ENCODE peak calls at places on chromosomes 5 and 9, in nine cellular contexts. One of them, this sample, is unnamed.

GRCh38 chr9:120989065-120989464 is 61.0 kb downstream of the C5 start:
- DNase-seq in ascending aorta: no peak
- DNase-seq in AG09319: no peak
- DNase-seq in thoracic aorta: no peak
- DNase-seq in kidney: no peak
- DNase-seq in GM13977: no peak
- DNase-seq in GM20000: no peak
- DNase-seq in GM10248: no peak
- DNase-seq in endothelial cell of umbilical vein: peak
- DNase-seq in this sample: no peak

GRCh38 chr5:140734354-140734753 is 34.1 kb downstream of the ZMAT2 start:
- DNase-seq in GM20000: no peak
- DNase-seq in endothelial cell of umbilical vein: no peak
- DNase-seq in AG09319: no peak
- DNase-seq in ascending aorta: no peak
- DNase-seq in GM13977: no peak
- DNase-seq in GM10248: no peak
- DNase-seq in kidney: no peak
- DNase-seq in thoracic aorta: no peak
- DNase-seq in this sample: no peak

GRCh38 chr5:140298183-140298601 is 4.7 kb downstream of the PFDN1 start:
- DNase-seq in AG09319: no peak
- DNase-seq in GM13977: no peak
- DNase-seq in kidney: no peak
- DNase-seq in GM20000: no peak
- DNase-seq in GM10248: no peak
- DNase-seq in ascending aorta: no peak
- DNase-seq in endothelial cell of umbilical vein: peak
- DNase-seq in thoracic aorta: no peak
- DNase-seq in this sample: no peak

GRCh38 chr5:179217356-179217755 is 127.9 kb downstream of the ADAMTS2 start:
- DNase-seq in GM13977: no peak
- DNase-seq in thoracic aorta: no peak
- DNase-seq in GM10248: no peak
- DNase-seq in kidney: no peak
- DNase-seq in AG09319: no peak
- DNase-seq in GM20000: no peak
- DNase-seq in ascending aorta: no peak
- DNase-seq in endothelial cell of umbilical vein: no peak
- DNase-seq in this sample: no peak

GRCh38 chr9:98974994-98975712 is 31.4 kb downstream of the COL15A1 start:
- DNase-seq in AG09319: no peak
- DNase-seq in ascending aorta: no peak
- DNase-seq in GM13977: peak
- DNase-seq in GM10248: peak
- DNase-seq in thoracic aorta: no peak
- DNase-seq in kidney: peak
- DNase-seq in endothelial cell of umbilical vein: peak
- DNase-seq in GM20000: peak
- DNase-seq in this sample: peak

GRCh38 chr9:88775037-88775471 is 216.2 kb upstream of the S1PR3 start:
- DNase-seq in GM13977: no peak
- DNase-seq in endothelial cell of umbilical vein: peak
- DNase-seq in thoracic aorta: no peak
- DNase-seq in GM10248: no peak
- DNase-seq in GM20000: no peak
- DNase-seq in AG09319: peak
- DNase-seq in kidney: no peak
- DNase-seq in ascending aorta: no peak
- DNase-seq in this sample: no peak

GRCh38 chr5:61198606-61199005 is 36.3 kb upstream of the SMIM15 start:
- DNase-seq in kidney: no peak
- DNase-seq in AG09319: no peak
- DNase-seq in ascending aorta: no peak
- DNase-seq in GM20000: no peak
- DNase-seq in GM10248: no peak
- DNase-seq in GM13977: no peak
- DNase-seq in endothelial cell of umbilical vein: no peak
- DNase-seq in thoracic aorta: no peak
- DNase-seq in this sample: no peak

GRCh38 chr5:36870399-36871040 is 6.0 kb upstream of the NIPBL start:
- DNase-seq in GM20000: peak
- DNase-seq in AG09319: no peak
- DNase-seq in GM13977: peak
- DNase-seq in thoracic aorta: no peak
- DNase-seq in GM10248: peak
- DNase-seq in kidney: no peak
- DNase-seq in ascending aorta: no peak
- DNase-seq in endothelial cell of umbilical vein: peak
- DNase-seq in this sample: no peak

GRCh38 chr5:148179234-148179824 is 11.0 kb downstream of the SPINK14 start:
- DNase-seq in ascending aorta: no peak
- DNase-seq in endothelial cell of umbilical vein: peak
- DNase-seq in AG09319: peak
- DNase-seq in GM13977: no peak
- DNase-seq in thoracic aorta: no peak
- DNase-seq in GM10248: peak
- DNase-seq in kidney: no peak
- DNase-seq in GM20000: peak
- DNase-seq in this sample: no peak

GRCh38 chr5:134506054-134507039 is 19.1 kb upstream of the JADE2 start:
- DNase-seq in GM13977: no peak
- DNase-seq in ascending aorta: no peak
- DNase-seq in GM20000: no peak
- DNase-seq in thoracic aorta: no peak
- DNase-seq in kidney: peak
- DNase-seq in endothelial cell of umbilical vein: no peak
- DNase-seq in AG09319: no peak
- DNase-seq in GM10248: no peak
- DNase-seq in this sample: no peak

GRCh38 chr9:87116492-87116891 is 169.2 kb upstream of the GAS1 start:
- DNase-seq in kidney: no peak
- DNase-seq in GM13977: no peak
- DNase-seq in AG09319: no peak
- DNase-seq in GM20000: no peak
- DNase-seq in endothelial cell of umbilical vein: no peak
- DNase-seq in thoracic aorta: no peak
- DNase-seq in GM10248: no peak
- DNase-seq in ascending aorta: no peak
- DNase-seq in this sample: no peak

GRCh38 chr5:170491479-170491878 is 12.3 kb upstream of the KCNIP1 start:
- DNase-seq in GM13977: no peak
- DNase-seq in GM20000: no peak
- DNase-seq in endothelial cell of umbilical vein: peak
- DNase-seq in thoracic aorta: no peak
- DNase-seq in AG09319: peak
- DNase-seq in GM10248: no peak
- DNase-seq in kidney: no peak
- DNase-seq in ascending aorta: no peak
- DNase-seq in this sample: no peak

GRCh38 chr5:113047234-113047633 is 70.6 kb downstream of the DCP2 start:
- DNase-seq in GM13977: no peak
- DNase-seq in GM20000: no peak
- DNase-seq in endothelial cell of umbilical vein: no peak
- DNase-seq in GM10248: no peak
- DNase-seq in thoracic aorta: no peak
- DNase-seq in kidney: no peak
- DNase-seq in ascending aorta: no peak
- DNase-seq in AG09319: no peak
- DNase-seq in this sample: no peak

GRCh38 chr5:113052041-113052795 is 75.6 kb downstream of the DCP2 start:
- DNase-seq in endothelial cell of umbilical vein: peak
- DNase-seq in GM13977: no peak
- DNase-seq in thoracic aorta: no peak
- DNase-seq in GM20000: no peak
- DNase-seq in kidney: no peak
- DNase-seq in AG09319: no peak
- DNase-seq in ascending aorta: no peak
- DNase-seq in GM10248: no peak
- DNase-seq in this sample: no peak

GRCh38 chr5:113047733-113048652 is 71.4 kb downstream of the DCP2 start:
- DNase-seq in ascending aorta: no peak
- DNase-seq in endothelial cell of umbilical vein: peak
- DNase-seq in GM13977: peak
- DNase-seq in GM10248: peak
- DNase-seq in GM20000: peak
- DNase-seq in kidney: no peak
- DNase-seq in AG09319: no peak
- DNase-seq in thoracic aorta: no peak
- DNase-seq in this sample: no peak

GRCh38 chr5:113050606-113051391 is 74.2 kb downstream of the DCP2 start:
- DNase-seq in kidney: peak
- DNase-seq in ascending aorta: no peak
- DNase-seq in GM20000: no peak
- DNase-seq in thoracic aorta: no peak
- DNase-seq in GM13977: no peak
- DNase-seq in endothelial cell of umbilical vein: peak
- DNase-seq in AG09319: no peak
- DNase-seq in GM10248: no peak
- DNase-seq in this sample: no peak

GRCh38 chr5:113048931-113049330 is 72.3 kb downstream of the DCP2 start:
- DNase-seq in GM20000: no peak
- DNase-seq in GM10248: no peak
- DNase-seq in thoracic aorta: no peak
- DNase-seq in kidney: no peak
- DNase-seq in AG09319: no peak
- DNase-seq in GM13977: no peak
- DNase-seq in ascending aorta: no peak
- DNase-seq in endothelial cell of umbilical vein: no peak
- DNase-seq in this sample: no peak
- TF ChIP-seq CTCF in GM20000: no peak
- TF ChIP-seq CTCF in GM10248: no peak
- TF ChIP-seq CTCF in thoracic aorta: no peak
- TF ChIP-seq CTCF in kidney: no peak
- TF ChIP-seq CTCF in AG09319: no peak
- TF ChIP-seq CTCF in GM13977: no peak
- TF ChIP-seq CTCF in ascending aorta: no peak
- TF ChIP-seq CTCF in endothelial cell of umbilical vein: no peak
- TF ChIP-seq CTCF in this sample: no peak

GRCh38 chr9:34375901-34376595 is 650 bp downstream of the MYORG start:
- DNase-seq in GM20000: peak
- DNase-seq in thoracic aorta: no peak
- DNase-seq in GM10248: peak
- DNase-seq in endothelial cell of umbilical vein: peak
- DNase-seq in GM13977: peak
- DNase-seq in ascending aorta: no peak
- DNase-seq in kidney: peak
- DNase-seq in AG09319: no peak
- DNase-seq in this sample: peak
- TF ChIP-seq CTCF in GM20000: no peak
- TF ChIP-seq CTCF in thoracic aorta: no peak
- TF ChIP-seq CTCF in GM10248: no peak
- TF ChIP-seq CTCF in endothelial cell of umbilical vein: no peak
- TF ChIP-seq CTCF in GM13977: peak
- TF ChIP-seq CTCF in ascending aorta: no peak
- TF ChIP-seq CTCF in kidney: peak
- TF ChIP-seq CTCF in AG09319: no peak
- TF ChIP-seq CTCF in this sample: no peak

DNA sequence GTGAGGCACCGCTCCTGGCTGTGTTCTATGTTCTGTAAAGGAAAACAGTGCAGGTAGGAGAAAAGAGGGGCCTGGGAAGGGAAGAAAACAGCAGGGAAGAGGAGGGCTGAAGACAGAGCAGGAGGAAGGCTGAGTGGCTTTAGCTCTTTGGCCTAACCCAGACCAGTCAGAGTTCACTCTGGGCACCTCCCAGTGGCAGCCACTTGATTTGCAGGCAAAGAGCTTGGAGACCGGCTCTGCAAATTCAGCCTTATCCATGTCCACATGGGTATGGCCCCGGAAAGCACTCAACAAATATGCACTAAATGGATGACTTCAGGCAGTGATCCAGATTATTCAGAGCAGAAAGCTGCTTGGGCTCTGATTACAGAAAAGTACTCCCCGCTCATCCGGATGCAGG is 4.4 kb upstream of the RNU6ATAC start:
- DNase-seq in AG09319: no peak
- DNase-seq in GM10248: no peak
- DNase-seq in endothelial cell of umbilical vein: no peak
- DNase-seq in thoracic aorta: no peak
- DNase-seq in GM13977: no peak
- DNase-seq in kidney: no peak
- DNase-seq in ascending aorta: no peak
- DNase-seq in GM20000: no peak
- DNase-seq in this sample: no peak
- TF ChIP-seq CTCF in AG09319: no peak
- TF ChIP-seq CTCF in GM10248: no peak
- TF ChIP-seq CTCF in endothelial cell of umbilical vein: peak
- TF ChIP-seq CTCF in thoracic aorta: no peak
- TF ChIP-seq CTCF in GM13977: no peak
- TF ChIP-seq CTCF in kidney: no peak
- TF ChIP-seq CTCF in ascending aorta: no peak
- TF ChIP-seq CTCF in GM20000: no peak
- TF ChIP-seq CTCF in this sample: no peak

DNA sequence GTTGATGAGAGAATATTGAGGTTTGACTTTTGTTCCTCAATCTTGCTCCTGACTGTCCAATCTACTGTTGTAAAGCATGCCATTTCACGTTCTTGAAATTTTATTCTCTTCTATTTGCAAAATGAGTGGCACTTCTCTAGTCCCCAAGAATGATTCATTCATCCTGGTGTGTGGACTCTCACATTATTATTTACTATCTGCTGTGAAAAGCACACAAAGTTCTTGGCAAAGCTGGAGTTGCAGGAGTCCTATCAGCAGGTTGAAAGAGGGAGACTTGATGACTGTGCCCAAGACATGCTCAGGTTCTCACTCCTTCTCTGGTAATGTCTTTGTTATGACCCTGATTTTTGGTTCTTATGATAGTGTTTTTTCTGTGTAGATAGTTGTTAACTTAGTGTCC is 382.6 kb downstream of the DMRTA1 start:
- DNase-seq in kidney: no peak
- DNase-seq in GM10248: no peak
- DNase-seq in GM20000: no peak
- DNase-seq in GM13977: no peak
- DNase-seq in AG09319: no peak
- DNase-seq in ascending aorta: no peak
- DNase-seq in endothelial cell of umbilical vein: no peak
- DNase-seq in thoracic aorta: no peak
- DNase-seq in this sample: no peak
- TF ChIP-seq CTCF in kidney: no peak
- TF ChIP-seq CTCF in GM10248: no peak
- TF ChIP-seq CTCF in GM20000: no peak
- TF ChIP-seq CTCF in GM13977: no peak
- TF ChIP-seq CTCF in AG09319: no peak
- TF ChIP-seq CTCF in ascending aorta: no peak
- TF ChIP-seq CTCF in endothelial cell of umbilical vein: no peak
- TF ChIP-seq CTCF in thoracic aorta: no peak
- TF ChIP-seq CTCF in this sample: no peak

DNA sequence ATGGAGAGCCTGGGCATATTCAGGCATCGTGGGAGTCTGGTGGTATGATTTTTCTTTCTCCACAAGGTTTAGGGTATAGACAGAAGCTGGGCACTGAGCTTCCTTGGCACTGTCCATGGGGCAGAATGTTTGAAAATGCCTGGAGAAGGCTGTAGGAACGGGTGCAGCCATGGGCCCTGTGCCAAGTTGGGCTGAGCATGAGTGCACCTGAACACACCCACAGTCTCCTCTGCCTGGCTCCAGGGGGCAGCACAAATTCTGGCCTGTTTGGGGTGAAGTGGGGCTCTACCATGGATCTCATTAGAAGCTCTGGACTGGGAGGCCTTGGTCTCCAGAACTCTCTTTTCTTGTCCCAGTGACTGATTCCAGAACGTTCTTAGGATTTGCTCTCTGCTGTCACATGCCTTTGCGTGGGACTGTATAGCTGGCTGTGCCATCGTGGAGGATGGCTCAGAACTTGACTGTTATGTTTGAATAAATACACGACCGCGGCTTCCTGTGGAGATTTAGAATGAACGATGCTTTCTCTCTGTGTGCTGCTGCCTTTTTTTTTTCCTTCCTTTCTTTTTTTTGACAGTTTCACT is 229.8 kb downstream of the FANCC start:
- DNase-seq in GM13977: no peak
- DNase-seq in GM10248: no peak
- DNase-seq in kidney: no peak
- DNase-seq in GM20000: peak
- DNase-seq in endothelial cell of umbilical vein: no peak
- DNase-seq in ascending aorta: no peak
- DNase-seq in thoracic aorta: no peak
- DNase-seq in AG09319: no peak
- DNase-seq in this sample: no peak
- TF ChIP-seq CTCF in GM13977: peak
- TF ChIP-seq CTCF in GM10248: peak
- TF ChIP-seq CTCF in kidney: no peak
- TF ChIP-seq CTCF in GM20000: no peak
- TF ChIP-seq CTCF in endothelial cell of umbilical vein: no peak
- TF ChIP-seq CTCF in ascending aorta: peak
- TF ChIP-seq CTCF in thoracic aorta: no peak
- TF ChIP-seq CTCF in AG09319: peak
- TF ChIP-seq CTCF in this sample: no peak

This sample was measured in natural killer cell.